ENCODE peak calls at places on chromosomes 1 and 21, in six cellular contexts. T is fibroblast of mammary gland, P is MM.1S, J is right lobe of liver, U is DND-41, I is neural progenitor cell. F is an unnamed sample.
A peak's percentile ranks its signal among the peaks of the same experiment; 100 is the strongest.

GRCh38 chr1:84780000-84780716 is 89.9 kb upstream of the SSX2IP start:
- DNase-seq in T (peak; percentile 52), P (no peak), J (no peak), U (peak; percentile 54), I (no peak), F (no peak)

GRCh38 chr1:235113183-235113917 is 15.3 kb downstream of the TOMM20 start:
- DNase-seq in T (no peak), P (no peak), J (no peak), U (peak; percentile 1), I (no peak), F (no peak)

GRCh38 chr1:54117815-54118563 is 34.8 kb downstream of the CDCP2 start:
- DNase-seq in T (peak; percentile 25), P (no peak), J (no peak), U (no peak), I (peak; percentile 25), F (peak; percentile 84)

GRCh38 chr1:232851532-232851931 is 46.3 kb downstream of the MAP10 start:
- DNase-seq in T (no peak), P (no peak), J (no peak), U (no peak), I (no peak), F (no peak)

GRCh38 chr21:42533306-42533962 is 19.8 kb downstream of the SLC37A1 start:
- DNase-seq in T (no peak), P (no peak), J (no peak), U (no peak), I (no peak), F (no peak)

GRCh38 chr1:48003741-48004503 is 6.7 kb upstream of the TRABD2B start:
- DNase-seq in T (no peak), P (no peak), J (no peak), U (no peak), I (peak; percentile 36), F (peak; percentile 58)

GRCh38 chr1:209611771-209612570 is 28.5 kb downstream of the CAMK1G start:
- DNase-seq in T (no peak), P (peak; percentile 29), J (no peak), U (no peak), I (no peak), F (no peak)

GRCh38 chr1:86965012-86965826 is 50.8 kb downstream of the HS2ST1 start:
- DNase-seq in T (peak; percentile 55), P (no peak), J (no peak), U (no peak), I (peak; percentile 24), F (peak; percentile 30)

GRCh38 chr1:153933955-153934354 is 11.2 kb upstream of the GATAD2B start:
- DNase-seq in T (no peak), P (no peak), J (peak; percentile 12), U (no peak), I (no peak), F (peak; percentile 37)

GRCh38 chr1:200668514-200669313 is 993 bp downstream of the DDX59 start:
- DNase-seq in T (no peak), P (no peak), J (no peak), U (no peak), I (no peak), F (no peak)

GRCh38 chr1:109115685-109116084 is 1.8 kb downstream of the ELAPOR1 start:
- DNase-seq in T (no peak), P (no peak), J (no peak), U (no peak), I (no peak), F (no peak)

GRCh38 chr1:3921786-3922185 is 21.7 kb upstream of the C1orf174 start:
- DNase-seq in T (no peak), P (no peak), J (peak; percentile 30), U (no peak), I (no peak), F (peak; percentile 42)
- H3K4me3 ChIP-seq in T (no peak overlapping the region), P (peak overlapping the region; percentile 64), J (no peak overlapping the region), U (no peak overlapping the region), I (no peak overlapping the region), F (no peak overlapping the region)

GRCh38 chr1:113226118-113226517 is 153.1 kb downstream of the LRIG2 start:
- DNase-seq in T (peak; percentile 54), P (no peak), J (no peak), U (no peak), I (peak; percentile 25), F (no peak)
- TF ChIP-seq CTCF in T (no peak), P (no peak), J (no peak), U (no peak), I (no peak), F (no peak)

DNA sequence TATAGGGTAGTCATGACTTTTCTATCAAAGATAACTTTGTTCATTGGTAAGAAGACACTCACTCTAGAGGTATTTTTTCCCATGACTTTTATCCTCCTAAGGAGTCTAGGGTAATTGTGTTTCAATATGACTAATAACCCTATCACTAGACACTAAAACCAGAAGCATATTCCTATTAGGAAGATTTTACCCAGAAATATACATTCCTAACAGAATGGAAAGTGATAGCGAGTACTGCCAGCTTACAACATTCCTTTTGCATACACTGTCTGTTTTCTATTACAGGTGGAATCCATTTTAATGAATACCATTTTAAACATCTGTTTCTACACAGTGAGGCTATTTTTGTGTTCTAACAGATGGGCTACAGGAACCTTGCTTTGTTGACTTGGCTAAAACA is 31.4 kb upstream of the C1orf185 start:
- DNase-seq in T (peak; percentile 85), P (no peak), J (no peak), U (no peak), I (no peak), F (peak; percentile 90)
- H3K4me3 ChIP-seq in T (no peak overlapping the region), P (no peak overlapping the region), J (no peak overlapping the region), U (no peak overlapping the region), I (no peak overlapping the region), F (no peak overlapping the region)

GRCh38 chr1:190475394-190476250 is 2.0 kb downstream of the BRINP3 start:
- DNase-seq in T (no peak), P (no peak), J (no peak), U (no peak), I (peak; percentile 41), F (no peak)

GRCh38 chr1:190479537-190479936 is 1.9 kb upstream of the BRINP3 start:
- DNase-seq in T (no peak), P (no peak), J (no peak), U (no peak), I (peak; percentile 44), F (no peak)

GRCh38 chr1:190479028-190479427 is 1.4 kb upstream of the BRINP3 start:
- DNase-seq in T (no peak), P (no peak), J (no peak), U (no peak), I (peak; percentile 48), F (peak; percentile 23)

GRCh38 chr1:190477687-190478192 is at the start of gene BRINP3:
- DNase-seq in T (no peak), P (no peak), J (no peak), U (no peak), I (no peak), F (no peak)

GRCh38 chr1:190478193-190479007 is 736 bp upstream of the BRINP3 start:
- DNase-seq in T (peak; percentile 2), P (no peak), J (no peak), U (no peak), I (peak; percentile 83), F (peak; percentile 11)
- TF ChIP-seq CTCF in T (no peak), P (no peak), J (no peak), U (no peak), I (peak; percentile 25), F (no peak)

GRCh38 chr1:229128209-229128608 is 142.7 kb upstream of the RAB4A start:
- DNase-seq in T (no peak), P (no peak), J (no peak), U (no peak), I (no peak), F (no peak)
- H3K4me3 ChIP-seq in T (no peak overlapping the region), P (no peak overlapping the region), J (no peak overlapping the region), U (no peak overlapping the region), I (no peak overlapping the region), F (no peak overlapping the region)

GRCh38 chr1:160981584-160982411 is 27.2 kb upstream of the ITLN2 start:
- DNase-seq in T (no peak), P (no peak), J (no peak), U (no peak), I (peak; percentile 58), F (peak; percentile 26)
- TF ChIP-seq CTCF in T (no peak), P (no peak), J (no peak), U (no peak), I (no peak), F (no peak)

GRCh38 chr1:163027610-163028009 is 41.6 kb upstream of the RGS4 start:
- DNase-seq in T (no peak), P (no peak), J (no peak), U (no peak), I (no peak), F (no peak)
- H3K4me3 ChIP-seq in T (no peak overlapping the region), P (no peak overlapping the region), J (no peak overlapping the region), U (no peak overlapping the region), I (no peak overlapping the region), F (no peak overlapping the region)

GRCh38 chr1:178953538-178954207 is 72.0 kb upstream of the FAM20B start:
- DNase-seq in T (no peak), P (no peak), J (no peak), U (no peak), I (no peak), F (no peak)
- TF ChIP-seq CTCF in T (no peak), P (no peak), J (no peak), U (no peak), I (no peak), F (no peak)

GRCh38 chr1:155646307-155646706 is 36.3 kb downstream of the MSTO1 start:
- DNase-seq in T (peak; percentile 62), P (no peak), J (no peak), U (no peak), I (no peak), F (no peak)
- H3K4me3 ChIP-seq in T (no peak overlapping the region), P (no peak overlapping the region), J (no peak overlapping the region), U (no peak overlapping the region), I (no peak overlapping the region), F (no peak overlapping the region)

GRCh38 chr1:228411548-228412430 is 4.9 kb downstream of the TRIM17 start:
- DNase-seq in T (no peak), P (no peak), J (peak; percentile 15), U (no peak), I (no peak), F (peak; percentile 18)

GRCh38 chr1:228408869-228409805 is 2.5 kb upstream of the TRIM11 start:
- DNase-seq in T (no peak), P (no peak), J (no peak), U (no peak), I (no peak), F (peak; percentile 58)

GRCh38 chr1:228411121-228411520 is 4.5 kb upstream of the TRIM11 start:
- DNase-seq in T (no peak), P (no peak), J (no peak), U (no peak), I (no peak), F (peak; percentile 25)

GRCh38 chr1:228410015-228410414 is 3.4 kb upstream of the TRIM11 start:
- DNase-seq in T (peak; percentile 66), P (no peak), J (no peak), U (no peak), I (no peak), F (peak; percentile 55)

DNA sequence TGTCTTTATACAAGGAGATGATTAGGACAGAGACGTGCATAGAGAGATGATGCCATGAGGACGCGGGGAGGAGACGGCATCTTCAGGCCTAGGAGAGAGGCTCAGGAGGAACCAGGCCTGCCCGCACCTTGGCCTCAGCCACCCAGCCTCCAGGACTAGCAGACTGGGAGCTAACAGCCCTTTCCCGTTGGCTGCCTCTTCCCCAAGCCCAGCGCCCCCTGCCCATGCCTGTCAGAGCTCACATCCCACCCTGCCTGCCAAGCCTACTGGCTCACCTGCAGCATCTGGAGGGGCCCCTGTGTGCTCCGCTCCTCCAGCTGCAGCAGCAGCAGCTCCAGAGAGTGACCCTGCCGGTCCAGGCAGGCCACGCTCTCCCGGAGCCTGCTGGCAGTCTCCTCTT is 4.0 kb upstream of the TRIM11 start:
- DNase-seq in T (no peak), P (no peak), J (no peak), U (no peak), I (no peak), F (peak; percentile 71)
- TF ChIP-seq CTCF in T (no peak), P (no peak), J (no peak), U (no peak), I (no peak), F (no peak)